ENCODE peak calls at places on chromosomes 11 and 22, in four cellular contexts. B, P, E and L are unnamed samples.

GRCh38 chr11:91972665-91973266 is 251.9 kb upstream of the FAT3 start:
- DNase-seq in B (no peak), P (no peak), E (no peak), L (no peak)

GRCh38 chr22:22815397-22816170 is 72.0 kb upstream of the IGLL5 start:
- DNase-seq in B (no peak), P (no peak), E (no peak), L (no peak)

GRCh38 chr22:19461506-19461905 is 14.0 kb upstream of the C22orf39 start:
- DNase-seq in B (no peak), P (no peak), E (no peak), L (no peak)

GRCh38 chr11:2796508-2797180 is 88.9 kb downstream of the CDKN1C start:
- DNase-seq in B (no peak), P (no peak), E (no peak), L (peak; percentile 2)

GRCh38 chr11:26137651-26138050 is 194.3 kb upstream of the ANO3 start:
- DNase-seq in B (no peak), P (no peak), E (no peak), L (no peak)

GRCh38 chr11:1337647-1338007 is 28.2 kb upstream of the TOLLIP start:
- DNase-seq in B (peak; percentile 20), P (no peak), E (no peak), L (no peak)

GRCh38 chr22:19663286-19663815 is 51.0 kb upstream of the SEPTIN5 start:
- DNase-seq in B (no peak), P (peak; percentile 89), E (peak; percentile 86), L (peak; percentile 31)

GRCh38 chr11:10561043-10561818 is 7.2 kb downstream of the LYVE1 start:
- DNase-seq in B (no peak), P (no peak), E (no peak), L (no peak)

GRCh38 chr22:46788426-46789168 is 26.1 kb downstream of the TBC1D22A start:
- DNase-seq in B (no peak), P (no peak), E (no peak), L (peak; percentile 63)

GRCh38 chr11:110762596-110762995 is 50.4 kb upstream of the ARHGAP20 start:
- DNase-seq in B (peak; percentile 2), P (peak; percentile 5), E (peak; percentile 75), L (no peak)

GRCh38 chr22:35303029-35303624 is 3.4 kb downstream of the TOM1 start:
- DNase-seq in B (no peak), P (no peak), E (no peak), L (no peak)